ENCODE peak calls at places on chromosomes 7 and 10, in seven cellular contexts. B is HepG2, R is GM12878, A is HCT116, Z is WTC11, C is H1, W is K562. D is an unnamed sample.

GRCh38 chr10:82826132-82826531 is 951.1 kb downstream of the NRG3 start:
- DNase-seq in C (no peak), R (no peak), B (no peak), A (no peak), Z (no peak), W (no peak), D (no peak)

GRCh38 chr7:151404216-151405011 is 5.4 kb downstream of the WDR86 start:
- DNase-seq in C (no peak), R (no peak), B (no peak), A (peak), W (peak), Z (no peak), D (no peak)

GRCh38 chr10:16597656-16598055 is 76.0 kb upstream of the C1QL3 start:
- DNase-seq in W (peak), C (no peak), Z (no peak), A (no peak), R (no peak), B (no peak), D (no peak)

GRCh38 chr7:159167139-159167538 is 22.5 kb upstream of the VIPR2 start:
- DNase-seq in A (no peak), W (no peak), R (no peak), Z (no peak), B (no peak), C (no peak), D (no peak)

GRCh38 chr7:72924417-72924747 is 513 bp upstream of the POM121 start:
- DNase-seq in A (no peak), R (no peak), C (no peak), W (no peak), B (no peak), Z (no peak), D (no peak)

GRCh38 chr7:34064511-34065158 is 159.3 kb downstream of the BMPER start:
- DNase-seq in Z (no peak), A (no peak), R (no peak), B (no peak), W (no peak), C (no peak), D (no peak)

GRCh38 chr10:14330390-14331071 is at the start of gene FRMD4A:
- DNase-seq in Z (no peak), W (no peak), R (no peak), C (no peak), A (no peak), B (no peak), D (no peak)

GRCh38 chr7:24227603-24228359 is 56.2 kb upstream of the NPY start:
- DNase-seq in R (peak), A (no peak), B (no peak), Z (no peak), W (no peak), C (no peak), D (no peak)

GRCh38 chr10:61097026-61097425 is 153.0 kb upstream of the RHOBTB1 start:
- DNase-seq in R (no peak), B (no peak), A (no peak), C (no peak), Z (no peak), W (no peak), D (no peak)

GRCh38 chr10:121409466-121410104 is 188.7 kb downstream of the FGFR2 start:
- DNase-seq in C (no peak), W (no peak), R (no peak), Z (no peak), B (no peak), A (no peak), D (no peak)

GRCh38 chr10:99854860-99855259 is 72.4 kb downstream of the ABCC2 start:
- DNase-seq in A (peak), W (no peak), R (no peak), B (peak), Z (no peak), C (no peak), D (peak)

GRCh38 chr7:29160080-29160479 is 13.7 kb upstream of the CPVL start:
- DNase-seq in B (no peak), A (no peak), C (no peak), R (no peak), W (no peak), Z (no peak), D (no peak)

GRCh38 chr7:19752045-19752444 is 21.4 kb downstream of the TMEM196 start:
- DNase-seq in B (no peak), W (no peak), C (no peak), R (no peak), Z (no peak), A (no peak), D (no peak)

GRCh38 chr10:57142925-57143576 is 782.0 kb upstream of the ZWINT start:
- DNase-seq in W (no peak), B (no peak), Z (peak), A (no peak), C (no peak), R (no peak), D (no peak)

GRCh38 chr10:117374506-117375359 is 507 bp downstream of the PDZD8 start:
- DNase-seq in C (peak), A (no peak), B (no peak), Z (peak), R (no peak), W (no peak), D (peak)

GRCh38 chr7:150983893-150984368 is 5.8 kb upstream of the KCNH2 start:
- DNase-seq in Z (peak), W (peak), C (peak), A (no peak), R (no peak), B (no peak), D (peak)

GRCh38 chr10:10584164-10584563 is 433.5 kb upstream of the CELF2 start:
- DNase-seq in R (no peak), A (no peak), W (no peak), Z (no peak), C (no peak), B (no peak), D (no peak)

GRCh38 chr10:10591682-10592412 is 425.8 kb upstream of the CELF2 start:
- DNase-seq in Z (no peak), A (no peak), W (no peak), B (no peak), C (no peak), R (no peak), D (peak)

GRCh38 chr10:10589540-10589939 is 428.1 kb upstream of the CELF2 start:
- DNase-seq in A (no peak), R (no peak), C (no peak), W (no peak), Z (no peak), B (no peak), D (no peak)

GRCh38 chr10:10587744-10588393 is 429.8 kb upstream of the CELF2 start:
- DNase-seq in R (no peak), B (no peak), Z (no peak), C (no peak), W (no peak), A (no peak), D (no peak)
- TF ChIP-seq SP1 in R (no peak), B (no peak), Z (no peak), C (no peak), W (no peak), A (no peak), D (no peak)

DNA sequence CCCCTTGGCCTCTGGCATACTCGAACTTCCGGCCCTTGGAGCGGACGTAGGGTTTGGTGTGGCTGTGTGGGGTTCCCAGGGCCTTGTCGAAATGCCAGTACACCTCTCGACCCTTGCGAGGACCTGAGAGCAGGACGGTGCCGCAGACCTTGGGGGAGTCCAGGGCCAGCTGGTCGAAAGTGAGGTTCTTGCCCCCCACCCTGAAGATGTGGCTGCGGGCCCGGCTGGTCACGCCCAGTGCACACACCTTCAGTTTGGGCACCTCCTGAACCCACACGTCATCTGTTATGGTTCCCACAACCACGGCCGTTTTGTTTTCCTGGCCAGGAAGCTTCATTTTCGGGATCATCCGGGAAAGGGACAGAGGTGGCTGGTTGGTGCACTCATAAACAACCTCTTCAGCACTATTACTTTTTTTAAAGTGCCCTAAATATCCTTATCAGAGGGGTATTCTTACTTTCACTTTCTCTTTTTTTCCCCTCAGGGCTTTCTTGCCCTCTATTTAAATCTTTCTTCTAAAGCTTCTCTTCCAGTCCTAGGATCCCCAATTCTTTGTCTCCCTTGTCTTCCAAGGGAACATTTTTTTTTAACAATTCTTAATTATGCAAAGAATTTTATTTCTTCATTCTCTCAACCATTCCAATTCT is 44.9 kb upstream of the FAM3C start:
- DNase-seq in R (no peak), W (no peak), Z (no peak), B (no peak), C (no peak), A (no peak), D (no peak)
- TF ChIP-seq SP1 in R (no peak), W (no peak), Z (no peak), B (no peak), C (no peak), A (no peak), D (no peak)

GRCh38 chr10:132185601-132186487 is 904 bp upstream of the DPYSL4 start:
- DNase-seq in R (no peak), B (no peak), Z (peak), A (peak), W (peak), C (peak), D (peak)
- TF ChIP-seq SP1 in R (no peak), B (no peak), Z (peak), A (no peak), W (no peak), C (no peak), D (no peak)

GRCh38 chr10:64626856-64627255 is 1105.7 kb downstream of the REEP3 start:
- DNase-seq in B (no peak), W (no peak), C (no peak), A (no peak), Z (no peak), R (no peak), D (no peak)

GRCh38 chr10:64636461-64636860 is 1115.3 kb downstream of the REEP3 start:
- DNase-seq in A (no peak), C (no peak), Z (no peak), W (no peak), R (no peak), B (no peak), D (no peak)

GRCh38 chr10:64635906-64636305 is 1114.7 kb downstream of the REEP3 start:
- DNase-seq in B (no peak), A (no peak), Z (no peak), R (no peak), W (no peak), C (no peak), D (no peak)

DNA sequence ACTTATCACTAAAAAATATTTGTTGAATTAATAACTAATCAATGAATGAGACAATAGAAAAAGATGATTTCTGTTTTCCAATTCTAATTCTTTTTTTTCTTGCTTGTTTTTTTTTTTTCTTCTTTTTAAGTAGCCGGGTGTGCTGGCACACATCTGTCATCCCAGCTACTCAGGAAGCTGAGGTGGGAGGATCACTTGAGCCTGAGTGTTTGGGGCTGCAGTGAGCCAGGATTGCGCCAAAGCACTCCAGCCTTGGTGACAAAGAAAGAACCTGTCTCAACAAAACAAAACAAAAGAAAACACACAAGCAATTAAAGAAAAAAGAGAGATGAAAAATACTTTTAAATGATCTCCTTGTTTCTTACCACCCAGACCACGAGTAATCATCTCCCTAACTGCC is 1109.3 kb downstream of the REEP3 start:
- DNase-seq in Z (no peak), C (no peak), R (no peak), W (no peak), A (no peak), B (no peak), D (no peak)
- TF ChIP-seq SP1 in Z (no peak), C (no peak), R (no peak), W (no peak), A (no peak), B (no peak), D (no peak)

GRCh38 chr7:16542401-16542800 is 15.8 kb downstream of the LRRC72 start:
- DNase-seq in C (no peak), W (no peak), R (no peak), Z (no peak), B (no peak), A (no peak), D (no peak)

GRCh38 chr7:16548428-16548827 is 21.8 kb downstream of the LRRC72 start:
- DNase-seq in B (no peak), C (no peak), R (no peak), W (no peak), Z (no peak), A (no peak), D (no peak)

GRCh38 chr7:16550671-16551070 is 24.0 kb downstream of the LRRC72 start:
- DNase-seq in Z (no peak), W (no peak), B (no peak), C (no peak), R (no peak), A (no peak), D (no peak)

GRCh38 chr7:16543456-16543855 is 16.8 kb downstream of the LRRC72 start:
- DNase-seq in B (no peak), W (no peak), R (no peak), A (no peak), C (no peak), Z (no peak), D (no peak)

DNA sequence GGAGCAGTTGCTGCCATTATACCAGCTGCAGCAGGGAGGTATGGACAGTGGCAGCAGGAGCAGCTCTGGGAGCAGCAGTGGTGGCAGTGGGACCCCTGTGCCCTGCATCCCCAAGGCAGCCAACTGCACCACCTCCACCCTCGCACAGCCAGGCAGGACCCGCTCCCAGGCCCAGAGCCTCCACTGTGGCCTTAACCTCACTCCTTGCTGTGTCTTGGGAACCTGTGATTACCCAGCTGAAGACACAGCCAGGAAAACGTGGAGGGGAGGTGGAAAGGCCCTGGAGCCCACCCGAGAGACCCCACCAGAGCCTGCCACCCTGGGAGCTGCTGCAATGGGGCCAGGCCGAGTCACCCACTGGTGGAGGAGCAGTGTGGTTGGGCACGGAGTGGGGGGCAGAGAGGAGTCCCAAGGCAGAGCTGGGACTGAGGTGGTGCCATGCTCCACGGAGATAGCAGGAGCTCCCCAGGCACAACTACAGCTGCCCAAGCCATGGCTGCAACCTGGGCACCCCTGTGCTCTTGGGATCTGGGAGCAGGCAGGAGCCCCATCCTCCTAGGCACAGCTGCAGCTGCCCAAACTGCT is 20.4 kb downstream of the LRRC72 start:
- DNase-seq in C (no peak), Z (no peak), R (no peak), W (no peak), A (no peak), B (no peak), D (no peak)
- TF ChIP-seq SP1 in C (no peak), Z (no peak), R (no peak), W (no peak), A (no peak), B (no peak), D (no peak)

GRCh38 chr10:52616420-52616764 is 156.2 kb downstream of the MBL2 start:
- DNase-seq in Z (no peak), A (no peak), C (no peak), B (no peak), R (no peak), W (no peak), D (no peak)
- TF ChIP-seq SP1 in Z (no peak), A (no peak), C (no peak), B (no peak), R (no peak), W (no peak), D (no peak)

D was measured in HEK293T.